ENCODE peak calls at places on chromosome 9, in four cellular contexts. R is esophagus squamous epithelium; O is HEK293T; V is CD4-positive, alpha-beta T cell. Z is an unnamed sample.

GRCh38 chr9:130893250-130894101 is 3.1 kb downstream of the QRFP start:
- DNase-seq in V (no peak), R (no peak), O (no peak), Z (peak; percentile 69)

GRCh38 chr9:131677445-131678180 is 62.3 kb downstream of the RAPGEF1 start:
- DNase-seq in V (no peak), R (no peak), O (no peak), Z (no peak)

GRCh38 chr9:93890436-93890935 is 64.7 kb downstream of the BARX1 start:
- DNase-seq in V (no peak), R (no peak), O (peak; percentile 4), Z (peak; percentile 7)

GRCh38 chr9:21778300-21778699 is 24.1 kb upstream of the MTAP start:
- DNase-seq in R (no peak), O (no peak), V (no peak), Z (no peak)

GRCh38 chr9:1956958-1957357 is 58.2 kb upstream of the SMARCA2 start:
- DNase-seq in R (no peak), O (no peak), V (no peak), Z (no peak)

GRCh38 chr9:100100268-100100667 is 1.2 kb downstream of the INVS start:
- DNase-seq in R (no peak), V (no peak), O (no peak), Z (no peak)

GRCh38 chr9:127863179-127863578 is 8.7 kb upstream of the ENG start:
- DNase-seq in O (no peak), R (no peak), V (no peak), Z (no peak)

GRCh38 chr9:124784503-124784902 is 7.6 kb downstream of the OLFML2A start:
- DNase-seq in R (no peak), V (no peak), O (no peak), Z (peak; percentile 12)

GRCh38 chr9:98215821-98216220 is 23.4 kb upstream of the CORO2A start:
- DNase-seq in O (peak; percentile 21), R (no peak), V (no peak), Z (peak; percentile 29)